ENCODE peak calls at places on chromosome 11, in eight cellular contexts. One of them, this sample, is unnamed.

GRCh38 chr11:64876835-64877341 is 1.5 kb downstream of the EHD1 start:
- DNase-seq in neural crest cell: no peak
- DNase-seq in HFFc6: peak; percentile 87
- DNase-seq in HFF-Myc: no peak
- DNase-seq in breast epithelium: peak; percentile 75
- DNase-seq in glutamatergic neuron: no peak
- DNase-seq in AG09319: no peak
- DNase-seq in tibial nerve: no peak
- DNase-seq in this sample: no peak

GRCh38 chr11:65305501-65306268 is 9.0 kb upstream of the CDC42EP2 start:
- DNase-seq in HFFc6: no peak
- DNase-seq in tibial nerve: peak; percentile 33
- DNase-seq in breast epithelium: no peak
- DNase-seq in AG09319: no peak
- DNase-seq in glutamatergic neuron: no peak
- DNase-seq in HFF-Myc: no peak
- DNase-seq in neural crest cell: no peak
- DNase-seq in this sample: no peak

GRCh38 chr11:47003180-47003877 is 66.8 kb downstream of the CSTPP1 start:
- DNase-seq in HFFc6: no peak
- DNase-seq in breast epithelium: peak; percentile 54
- DNase-seq in HFF-Myc: no peak
- DNase-seq in neural crest cell: no peak
- DNase-seq in glutamatergic neuron: no peak
- DNase-seq in AG09319: no peak
- DNase-seq in tibial nerve: no peak
- DNase-seq in this sample: no peak

GRCh38 chr11:16925495-16926065 is 88.6 kb downstream of the PLEKHA7 start:
- DNase-seq in neural crest cell: peak; percentile 31
- DNase-seq in HFFc6: no peak
- DNase-seq in HFF-Myc: no peak
- DNase-seq in AG09319: no peak
- DNase-seq in glutamatergic neuron: peak; percentile 63
- DNase-seq in breast epithelium: peak; percentile 58
- DNase-seq in tibial nerve: no peak
- DNase-seq in this sample: no peak

GRCh38 chr11:76628408-76628947 is 42.1 kb downstream of the LRRC32 start:
- DNase-seq in tibial nerve: no peak
- DNase-seq in neural crest cell: no peak
- DNase-seq in glutamatergic neuron: no peak
- DNase-seq in AG09319: no peak
- DNase-seq in HFF-Myc: no peak
- DNase-seq in breast epithelium: no peak
- DNase-seq in HFFc6: no peak
- DNase-seq in this sample: no peak

GRCh38 chr11:82855616-82856015 is 44.6 kb downstream of the PRCP start:
- DNase-seq in neural crest cell: no peak
- DNase-seq in AG09319: no peak
- DNase-seq in HFFc6: peak; percentile 66
- DNase-seq in tibial nerve: no peak
- DNase-seq in glutamatergic neuron: no peak
- DNase-seq in HFF-Myc: no peak
- DNase-seq in breast epithelium: no peak
- DNase-seq in this sample: no peak

GRCh38 chr11:9089061-9089460 is 2.3 kb downstream of the SCUBE2 start:
- DNase-seq in HFFc6: no peak
- DNase-seq in HFF-Myc: no peak
- DNase-seq in AG09319: no peak
- DNase-seq in tibial nerve: no peak
- DNase-seq in glutamatergic neuron: no peak
- DNase-seq in breast epithelium: no peak
- DNase-seq in neural crest cell: no peak
- DNase-seq in this sample: no peak

GRCh38 chr11:68658661-68659060 is 25.7 kb upstream of the GAL start:
- DNase-seq in AG09319: no peak
- DNase-seq in tibial nerve: peak; percentile 27
- DNase-seq in glutamatergic neuron: peak; percentile 11
- DNase-seq in neural crest cell: no peak
- DNase-seq in HFF-Myc: no peak
- DNase-seq in HFFc6: peak; percentile 6
- DNase-seq in breast epithelium: no peak
- DNase-seq in this sample: no peak

GRCh38 chr11:67085617-67086016 is 29.0 kb downstream of the RHOD start:
- DNase-seq in breast epithelium: no peak
- DNase-seq in AG09319: no peak
- DNase-seq in tibial nerve: no peak
- DNase-seq in HFF-Myc: no peak
- DNase-seq in neural crest cell: no peak
- DNase-seq in glutamatergic neuron: no peak
- DNase-seq in HFFc6: no peak
- DNase-seq in this sample: no peak

GRCh38 chr11:67079065-67079464 is 22.4 kb downstream of the RHOD start:
- DNase-seq in HFF-Myc: no peak
- DNase-seq in HFFc6: no peak
- DNase-seq in tibial nerve: no peak
- DNase-seq in breast epithelium: no peak
- DNase-seq in neural crest cell: no peak
- DNase-seq in glutamatergic neuron: no peak
- DNase-seq in AG09319: no peak
- DNase-seq in this sample: no peak

GRCh38 chr11:67083786-67084366 is 27.2 kb downstream of the RHOD start:
- DNase-seq in tibial nerve: no peak
- DNase-seq in neural crest cell: no peak
- DNase-seq in AG09319: no peak
- DNase-seq in glutamatergic neuron: no peak
- DNase-seq in HFFc6: no peak
- DNase-seq in HFF-Myc: no peak
- DNase-seq in breast epithelium: no peak
- DNase-seq in this sample: no peak

GRCh38 chr11:67082071-67082791 is 25.6 kb downstream of the RHOD start:
- DNase-seq in tibial nerve: no peak
- DNase-seq in glutamatergic neuron: no peak
- DNase-seq in AG09319: no peak
- DNase-seq in HFF-Myc: no peak
- DNase-seq in breast epithelium: no peak
- DNase-seq in HFFc6: no peak
- DNase-seq in neural crest cell: no peak
- DNase-seq in this sample: no peak
- TF ChIP-seq CTCF in tibial nerve: no peak
- TF ChIP-seq CTCF in glutamatergic neuron: no peak
- TF ChIP-seq CTCF in AG09319: peak; percentile 4
- TF ChIP-seq CTCF in HFF-Myc: no peak
- TF ChIP-seq CTCF in breast epithelium: no peak
- TF ChIP-seq CTCF in HFFc6: no peak
- TF ChIP-seq CTCF in neural crest cell: no peak
- TF ChIP-seq CTCF in this sample: no peak

GRCh38 chr11:86865436-86865835 is 65.1 kb downstream of the PRSS23 start:
- DNase-seq in HFFc6: no peak
- DNase-seq in AG09319: no peak
- DNase-seq in neural crest cell: no peak
- DNase-seq in breast epithelium: no peak
- DNase-seq in tibial nerve: no peak
- DNase-seq in glutamatergic neuron: no peak
- DNase-seq in HFF-Myc: no peak
- DNase-seq in this sample: no peak

GRCh38 chr11:86861810-86862209 is 61.5 kb downstream of the PRSS23 start:
- DNase-seq in HFF-Myc: no peak
- DNase-seq in glutamatergic neuron: no peak
- DNase-seq in tibial nerve: no peak
- DNase-seq in neural crest cell: no peak
- DNase-seq in breast epithelium: no peak
- DNase-seq in HFFc6: no peak
- DNase-seq in AG09319: no peak
- DNase-seq in this sample: no peak
- TF ChIP-seq CTCF in HFF-Myc: no peak
- TF ChIP-seq CTCF in glutamatergic neuron: no peak
- TF ChIP-seq CTCF in tibial nerve: no peak
- TF ChIP-seq CTCF in neural crest cell: no peak
- TF ChIP-seq CTCF in breast epithelium: no peak
- TF ChIP-seq CTCF in HFFc6: peak; percentile 54
- TF ChIP-seq CTCF in AG09319: no peak
- TF ChIP-seq CTCF in this sample: no peak

GRCh38 chr11:7547687-7548086 is 33.9 kb downstream of the PPFIBP2 start:
- DNase-seq in AG09319: no peak
- DNase-seq in HFFc6: no peak
- DNase-seq in breast epithelium: no peak
- DNase-seq in glutamatergic neuron: no peak
- DNase-seq in tibial nerve: no peak
- DNase-seq in HFF-Myc: no peak
- DNase-seq in neural crest cell: no peak
- DNase-seq in this sample: no peak

GRCh38 chr11:7549681-7550080 is 35.9 kb downstream of the PPFIBP2 start:
- DNase-seq in HFF-Myc: no peak
- DNase-seq in tibial nerve: no peak
- DNase-seq in glutamatergic neuron: no peak
- DNase-seq in HFFc6: no peak
- DNase-seq in neural crest cell: no peak
- DNase-seq in AG09319: no peak
- DNase-seq in breast epithelium: no peak
- DNase-seq in this sample: no peak

GRCh38 chr11:7547091-7547490 is 33.3 kb downstream of the PPFIBP2 start:
- DNase-seq in AG09319: no peak
- DNase-seq in glutamatergic neuron: no peak
- DNase-seq in breast epithelium: no peak
- DNase-seq in HFF-Myc: no peak
- DNase-seq in neural crest cell: no peak
- DNase-seq in tibial nerve: no peak
- DNase-seq in HFFc6: no peak
- DNase-seq in this sample: no peak

GRCh38 chr11:7546324-7546791 is 32.6 kb downstream of the PPFIBP2 start:
- DNase-seq in breast epithelium: no peak
- DNase-seq in glutamatergic neuron: no peak
- DNase-seq in HFF-Myc: no peak
- DNase-seq in AG09319: no peak
- DNase-seq in HFFc6: no peak
- DNase-seq in neural crest cell: no peak
- DNase-seq in tibial nerve: no peak
- DNase-seq in this sample: no peak

DNA sequence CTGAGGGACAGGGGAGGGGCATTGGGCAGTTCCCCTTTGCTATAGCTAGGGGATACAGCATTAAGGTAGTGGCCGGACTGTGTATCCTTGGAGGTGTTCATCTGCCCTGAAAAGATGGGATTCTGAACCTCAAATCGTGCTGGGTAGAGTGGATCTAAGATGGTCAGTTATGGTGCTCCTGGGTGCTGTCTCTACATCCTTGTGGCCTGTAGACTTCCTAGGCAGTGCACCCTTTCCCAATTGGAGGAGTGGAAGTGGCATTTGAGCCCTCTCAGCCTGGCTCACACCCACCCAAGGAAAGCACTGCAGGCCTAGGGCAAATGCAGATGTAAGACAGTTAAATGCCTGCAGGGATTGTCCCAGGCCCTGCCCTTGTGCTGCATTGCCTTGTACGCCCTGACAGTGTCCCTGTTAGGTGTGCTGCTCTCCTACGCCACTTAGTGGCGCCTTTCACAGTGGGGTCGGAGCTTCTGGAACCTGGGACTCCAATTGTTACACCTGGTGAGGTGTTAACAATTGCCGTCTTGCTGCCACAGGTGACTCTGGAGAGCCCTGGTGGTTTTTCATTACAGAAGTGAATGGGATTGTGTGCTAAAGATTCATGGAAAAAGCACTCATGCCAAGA is 35.0 kb downstream of the PPFIBP2 start:
- DNase-seq in glutamatergic neuron: no peak
- DNase-seq in tibial nerve: no peak
- DNase-seq in AG09319: no peak
- DNase-seq in breast epithelium: no peak
- DNase-seq in neural crest cell: no peak
- DNase-seq in HFFc6: no peak
- DNase-seq in HFF-Myc: no peak
- DNase-seq in this sample: no peak
- TF ChIP-seq CTCF in glutamatergic neuron: no peak
- TF ChIP-seq CTCF in tibial nerve: peak; percentile 26
- TF ChIP-seq CTCF in AG09319: no peak
- TF ChIP-seq CTCF in breast epithelium: no peak
- TF ChIP-seq CTCF in neural crest cell: peak; percentile 45
- TF ChIP-seq CTCF in HFFc6: peak; percentile 51
- TF ChIP-seq CTCF in HFF-Myc: peak; percentile 32
- TF ChIP-seq CTCF in this sample: no peak

DNA sequence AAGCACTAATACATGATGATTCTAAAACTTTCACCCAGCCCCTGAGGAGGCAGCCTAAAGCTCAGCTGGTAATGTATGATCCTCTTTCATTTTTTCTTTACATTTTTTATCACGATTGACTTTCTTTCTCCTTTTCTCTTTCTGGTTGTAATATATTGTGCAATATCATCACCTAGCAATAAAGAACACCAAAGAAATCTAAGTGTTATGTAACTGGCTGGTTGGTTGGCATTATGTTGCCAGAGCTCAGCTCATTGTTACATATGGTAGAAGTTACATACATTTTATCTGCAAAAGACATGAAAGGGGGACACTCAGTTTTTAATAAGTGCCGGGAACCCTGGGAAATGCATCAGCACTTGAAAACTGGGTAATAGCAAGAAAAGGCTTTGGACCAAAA is 432.1 kb upstream of the DDI1 start:
- DNase-seq in glutamatergic neuron: no peak
- DNase-seq in breast epithelium: no peak
- DNase-seq in tibial nerve: no peak
- DNase-seq in neural crest cell: no peak
- DNase-seq in AG09319: no peak
- DNase-seq in HFF-Myc: no peak
- DNase-seq in HFFc6: no peak
- DNase-seq in this sample: no peak
- TF ChIP-seq CTCF in glutamatergic neuron: no peak
- TF ChIP-seq CTCF in breast epithelium: no peak
- TF ChIP-seq CTCF in tibial nerve: no peak
- TF ChIP-seq CTCF in neural crest cell: no peak
- TF ChIP-seq CTCF in AG09319: no peak
- TF ChIP-seq CTCF in HFF-Myc: no peak
- TF ChIP-seq CTCF in HFFc6: no peak
- TF ChIP-seq CTCF in this sample: no peak